ENCODE peak calls at places on chromosomes 3 and 15, in four cellular contexts. I is NCI-H1092; H is stimulated activated naive B cell treated with anti-CD40 and anti-IgM and Interleukin-4, amounts not matched to agents 10 μg/mL and 1 μg/mL and 100 μg/mL, for 72 hours; G is immature natural killer cell. C is an unnamed sample.

GRCh38 chr3:122316368-122316767 is 8.7 kb upstream of the CSTA start:
- DNase-seq in H (no peak), I (no peak), G (no peak), C (no peak)

GRCh38 chr15:82750831-82751181 is 41.1 kb upstream of the AP3B2 start:
- DNase-seq in H (no peak), G (no peak), I (no peak), C (peak)

GRCh38 chr3:54003136-54003535 is 111.5 kb upstream of the SELENOK start:
- DNase-seq in G (no peak), H (no peak), I (no peak), C (no peak)

GRCh38 chr3:10387881-10388621 is 67.1 kb upstream of the SEC13 start:
- DNase-seq in I (no peak), G (no peak), H (peak), C (no peak)

GRCh38 chr3:45931476-45931875 is 11.8 kb upstream of the CXCR6 start:
- DNase-seq in H (no peak), I (no peak), G (no peak), C (no peak)

GRCh38 chr3:133457465-133458067 is 57.7 kb downstream of the BFSP2 start:
- DNase-seq in H (no peak), G (no peak), I (no peak), C (no peak)

GRCh38 chr15:29924750-29925149 is 102.5 kb upstream of the TJP1 start:
- DNase-seq in H (no peak), I (no peak), G (no peak), C (no peak)

GRCh38 chr3:4752201-4753072 is 226.8 kb upstream of the BHLHE40 start:
- DNase-seq in G (peak), I (no peak), H (no peak), C (no peak)

GRCh38 chr3:53195602-53196574 is 34.9 kb downstream of the PRKCD start:
- DNase-seq in H (peak), G (peak), I (peak), C (peak)

GRCh38 chr3:24069045-24069444 is 124.0 kb downstream of the NR1D2 start:
- DNase-seq in G (no peak), I (no peak), H (no peak), C (no peak)